ENCODE peak calls at places on chromosomes 6 and 20, in ten cellular contexts. One of them, this sample, is unnamed.

GRCh38 chr6:130934848-130935585 is 107.8 kb downstream of the SMLR1 start:
- DNase-seq in IMR-90: no peak
- DNase-seq in left ventricle myocardium inferior: no peak
- DNase-seq in NCI-H2171: no peak
- DNase-seq in HAP-1: no peak
- DNase-seq in germinal center: no peak
- DNase-seq in AG04449: no peak
- DNase-seq in AG09319: no peak
- DNase-seq in fibroblast of the aortic adventitia: peak; percentile 57
- DNase-seq in left kidney: no peak
- DNase-seq in this sample: no peak

GRCh38 chr6:47473791-47474351 is 3.7 kb upstream of the CD2AP start:
- DNase-seq in IMR-90: no peak
- DNase-seq in left ventricle myocardium inferior: no peak
- DNase-seq in NCI-H2171: no peak
- DNase-seq in HAP-1: no peak
- DNase-seq in germinal center: no peak
- DNase-seq in AG04449: no peak
- DNase-seq in AG09319: no peak
- DNase-seq in fibroblast of the aortic adventitia: no peak
- DNase-seq in left kidney: no peak
- DNase-seq in this sample: no peak

GRCh38 chr6:108242721-108243120 is 18.1 kb downstream of the SNX3 start:
- DNase-seq in IMR-90: no peak
- DNase-seq in left ventricle myocardium inferior: no peak
- DNase-seq in NCI-H2171: no peak
- DNase-seq in HAP-1: no peak
- DNase-seq in germinal center: no peak
- DNase-seq in AG04449: no peak
- DNase-seq in AG09319: no peak
- DNase-seq in fibroblast of the aortic adventitia: no peak
- DNase-seq in left kidney: no peak
- DNase-seq in this sample: no peak

GRCh38 chr6:4577406-4577805 is 198.8 kb upstream of the CDYL start:
- DNase-seq in IMR-90: peak; percentile 99
- DNase-seq in left ventricle myocardium inferior: no peak
- DNase-seq in NCI-H2171: no peak
- DNase-seq in HAP-1: no peak
- DNase-seq in germinal center: no peak
- DNase-seq in AG04449: peak; percentile 95
- DNase-seq in AG09319: peak; percentile 79
- DNase-seq in fibroblast of the aortic adventitia: peak; percentile 98
- DNase-seq in left kidney: peak; percentile 7
- DNase-seq in this sample: peak; percentile 48

GRCh38 chr6:108848116-108848868 is at the start of gene ARMC2:
- DNase-seq in IMR-90: peak; percentile 74
- DNase-seq in left ventricle myocardium inferior: peak; percentile 94
- DNase-seq in NCI-H2171: peak; percentile 83
- DNase-seq in HAP-1: peak; percentile 95
- DNase-seq in germinal center: peak; percentile 92
- DNase-seq in AG04449: peak; percentile 9
- DNase-seq in AG09319: peak; percentile 68
- DNase-seq in fibroblast of the aortic adventitia: peak; percentile 83
- DNase-seq in left kidney: peak; percentile 96
- DNase-seq in this sample: peak; percentile 70

GRCh38 chr6:34957184-34957904 is 68.3 kb downstream of the ANKS1A start:
- DNase-seq in IMR-90: no peak
- DNase-seq in left ventricle myocardium inferior: no peak
- DNase-seq in NCI-H2171: no peak
- DNase-seq in HAP-1: no peak
- DNase-seq in germinal center: no peak
- DNase-seq in AG04449: no peak
- DNase-seq in AG09319: no peak
- DNase-seq in fibroblast of the aortic adventitia: peak; percentile 27
- DNase-seq in left kidney: peak; percentile 49
- DNase-seq in this sample: no peak

GRCh38 chr20:50014570-50015562 is 32.1 kb downstream of the SNAI1 start:
- DNase-seq in IMR-90: no peak
- DNase-seq in left ventricle myocardium inferior: no peak
- DNase-seq in NCI-H2171: peak; percentile 79
- DNase-seq in HAP-1: no peak
- DNase-seq in germinal center: no peak
- DNase-seq in AG04449: no peak
- DNase-seq in AG09319: no peak
- DNase-seq in fibroblast of the aortic adventitia: no peak
- DNase-seq in left kidney: peak; percentile 80
- DNase-seq in this sample: no peak

GRCh38 chr20:9323622-9324021 is 190.8 kb upstream of the LAMP5 start:
- DNase-seq in IMR-90: no peak
- DNase-seq in left ventricle myocardium inferior: no peak
- DNase-seq in NCI-H2171: no peak
- DNase-seq in HAP-1: peak; percentile 45
- DNase-seq in germinal center: no peak
- DNase-seq in AG04449: no peak
- DNase-seq in AG09319: no peak
- DNase-seq in fibroblast of the aortic adventitia: no peak
- DNase-seq in left kidney: peak; percentile 13
- DNase-seq in this sample: no peak

GRCh38 chr6:96897396-96898240 is at the start of gene NDUFAF4:
- DNase-seq in IMR-90: peak; percentile 90
- DNase-seq in left ventricle myocardium inferior: peak; percentile 96
- DNase-seq in NCI-H2171: peak; percentile 96
- DNase-seq in HAP-1: peak; percentile 97
- DNase-seq in germinal center: peak; percentile 94
- DNase-seq in AG04449: peak; percentile 50
- DNase-seq in AG09319: peak; percentile 86
- DNase-seq in fibroblast of the aortic adventitia: peak; percentile 92
- DNase-seq in left kidney: peak; percentile 99
- DNase-seq in this sample: peak; percentile 91

GRCh38 chr20:38147166-38147565 is 17.9 kb downstream of the TGM2 start:
- DNase-seq in IMR-90: no peak
- DNase-seq in left ventricle myocardium inferior: no peak
- DNase-seq in NCI-H2171: no peak
- DNase-seq in HAP-1: no peak
- DNase-seq in germinal center: no peak
- DNase-seq in AG04449: no peak
- DNase-seq in AG09319: no peak
- DNase-seq in fibroblast of the aortic adventitia: no peak
- DNase-seq in left kidney: no peak
- DNase-seq in this sample: no peak

GRCh38 chr6:34928220-34928619 is 39.2 kb downstream of the ANKS1A start:
- DNase-seq in IMR-90: no peak
- DNase-seq in left ventricle myocardium inferior: no peak
- DNase-seq in NCI-H2171: no peak
- DNase-seq in HAP-1: peak; percentile 40
- DNase-seq in germinal center: no peak
- DNase-seq in AG04449: no peak
- DNase-seq in AG09319: no peak
- DNase-seq in fibroblast of the aortic adventitia: no peak
- DNase-seq in left kidney: no peak
- DNase-seq in this sample: no peak

GRCh38 chr6:149749594-149750135 is at the start of gene PCMT1:
- DNase-seq in IMR-90: peak; percentile 87
- DNase-seq in left ventricle myocardium inferior: peak; percentile 92
- DNase-seq in NCI-H2171: peak; percentile 90
- DNase-seq in HAP-1: peak; percentile 89
- DNase-seq in germinal center: peak; percentile 95
- DNase-seq in AG04449: no peak
- DNase-seq in AG09319: peak; percentile 79
- DNase-seq in fibroblast of the aortic adventitia: peak; percentile 83
- DNase-seq in left kidney: peak; percentile 97
- DNase-seq in this sample: peak; percentile 67

GRCh38 chr6:51028271-51028670 is 209.6 kb downstream of the TFAP2B start:
- DNase-seq in IMR-90: no peak
- DNase-seq in left ventricle myocardium inferior: no peak
- DNase-seq in NCI-H2171: no peak
- DNase-seq in HAP-1: no peak
- DNase-seq in germinal center: no peak
- DNase-seq in AG04449: no peak
- DNase-seq in AG09319: no peak
- DNase-seq in fibroblast of the aortic adventitia: peak; percentile 7
- DNase-seq in left kidney: no peak
- DNase-seq in this sample: no peak

GRCh38 chr6:133609404-133610270 is 279.3 kb upstream of the TCF21 start:
- DNase-seq in IMR-90: peak; percentile 100
- DNase-seq in left ventricle myocardium inferior: no peak
- DNase-seq in NCI-H2171: no peak
- DNase-seq in HAP-1: no peak
- DNase-seq in germinal center: no peak
- DNase-seq in AG04449: peak; percentile 100
- DNase-seq in AG09319: peak; percentile 78
- DNase-seq in fibroblast of the aortic adventitia: peak; percentile 99
- DNase-seq in left kidney: no peak
- DNase-seq in this sample: peak; percentile 74

GRCh38 chr6:20933057-20933792 is 399.0 kb downstream of the CDKAL1 start:
- DNase-seq in IMR-90: no peak
- DNase-seq in left ventricle myocardium inferior: no peak
- DNase-seq in NCI-H2171: no peak
- DNase-seq in HAP-1: no peak
- DNase-seq in germinal center: no peak
- DNase-seq in AG04449: no peak
- DNase-seq in AG09319: no peak
- DNase-seq in fibroblast of the aortic adventitia: no peak
- DNase-seq in left kidney: no peak
- DNase-seq in this sample: no peak

GRCh38 chr6:1611322-1611571 is 1.5 kb downstream of the FOXC1 start:
- DNase-seq in IMR-90: peak; percentile 50
- DNase-seq in left ventricle myocardium inferior: no peak
- DNase-seq in NCI-H2171: no peak
- DNase-seq in HAP-1: peak; percentile 66
- DNase-seq in germinal center: peak; percentile 45
- DNase-seq in AG04449: no peak
- DNase-seq in AG09319: no peak
- DNase-seq in fibroblast of the aortic adventitia: peak; percentile 39
- DNase-seq in left kidney: peak; percentile 59
- DNase-seq in this sample: no peak